ENCODE peak calls at places on chromosomes 11 and 22, in six cellular contexts. L, R, K, T, P and A are unnamed samples.

GRCh38 chr11:93528252-93528651 is 14.9 kb downstream of the SMCO4 start:
- DNase-seq in L (no peak), R (no peak), K (no peak), T (no peak), P (no peak), A (no peak)

GRCh38 chr22:47023871-47024270 is 261.4 kb downstream of the TBC1D22A start:
- DNase-seq in L (no peak), R (no peak), K (no peak), T (no peak), P (no peak), A (no peak)

GRCh38 chr11:89327885-89328284 is 150.2 kb downstream of the TYR start:
- DNase-seq in L (no peak), R (no peak), K (no peak), T (no peak), P (no peak), A (no peak)

GRCh38 chr22:26656896-26657851 is at the start of gene MIAT:
- DNase-seq in L (peak), R (peak), K (peak), T (no peak), P (no peak), A (peak)

GRCh38 chr11:5251746-5252145 is 2.1 kb upstream of the HBG1 start:
- DNase-seq in L (no peak), R (no peak), K (no peak), T (no peak), P (no peak), A (no peak)

GRCh38 chr11:32561835-32562234 is 21.8 kb upstream of the EIF3M start:
- DNase-seq in L (no peak), R (peak), K (no peak), T (no peak), P (no peak), A (no peak)

GRCh38 chr11:57290288-57290687 is 34.5 kb downstream of the TNKS1BP1 start:
- DNase-seq in L (no peak), R (no peak), K (no peak), T (no peak), P (no peak), A (no peak)

GRCh38 chr22:47389201-47389600 is 626.8 kb downstream of the TBC1D22A start:
- DNase-seq in L (no peak), R (no peak), K (no peak), T (no peak), P (no peak), A (no peak)

GRCh38 chr22:47166446-47167016 is 404.1 kb downstream of the TBC1D22A start:
- DNase-seq in L (no peak), R (peak), K (no peak), T (no peak), P (no peak), A (no peak)

GRCh38 chr11:72238040-72238450 is 5.9 kb downstream of the PHOX2A start:
- DNase-seq in L (peak), R (peak), K (peak), T (no peak), P (peak), A (peak)

GRCh38 chr22:17862646-17863181 is 88.4 kb upstream of the BID start:
- DNase-seq in L (no peak), R (no peak), K (no peak), T (no peak), P (no peak), A (no peak)

GRCh38 chr11:60925685-60926267 is 1.5 kb downstream of the TMEM132A start:
- DNase-seq in L (no peak), R (no peak), K (no peak), T (no peak), P (no peak), A (no peak)

GRCh38 chr11:61826930-61827572 is 1.0 kb upstream of the FADS2 start:
- DNase-seq in L (peak), R (peak), K (no peak), T (no peak), P (no peak), A (peak)

GRCh38 chr11:13150487-13150886 is 127.1 kb upstream of the BMAL1 start:
- DNase-seq in L (no peak), R (no peak), K (no peak), T (no peak), P (no peak), A (no peak)

GRCh38 chr11:10743354-10744035 is 7.6 kb upstream of the CTR9 start:
- DNase-seq in L (no peak), R (no peak), K (no peak), T (no peak), P (no peak), A (no peak)

GRCh38 chr11:127070808-127071207 is 70.2 kb upstream of the KIRREL3 start:
- DNase-seq in L (no peak), R (peak), K (no peak), T (no peak), P (no peak), A (no peak)

GRCh38 chr22:46245515-46245914 is 4.6 kb downstream of the CDPF1 start:
- DNase-seq in L (no peak), R (no peak), K (no peak), T (no peak), P (no peak), A (no peak)

GRCh38 chr11:65275906-65276305 is 14.1 kb downstream of the POLA2 start:
- DNase-seq in L (no peak), R (no peak), K (no peak), T (no peak), P (peak), A (no peak)

GRCh38 chr11:78200061-78200460 is 11.3 kb downstream of the USP35 start:
- DNase-seq in L (no peak), R (no peak), K (no peak), T (no peak), P (no peak), A (no peak)

GRCh38 chr22:44595841-44596341 is 97.9 kb upstream of the RTL6 start:
- DNase-seq in L (no peak), R (no peak), K (no peak), T (no peak), P (no peak), A (no peak)

GRCh38 chr11:97290444-97291041 is 900.7 kb downstream of the JRKL start:
- DNase-seq in L (no peak), R (no peak), K (no peak), T (no peak), P (no peak), A (no peak)

GRCh38 chr11:65975771-65976170 is 14.2 kb downstream of the SART1 start:
- DNase-seq in L (no peak), R (no peak), K (no peak), T (no peak), P (no peak), A (no peak)

GRCh38 chr22:21937821-21938070 is 14.9 kb downstream of the PPM1F start:
- DNase-seq in L (no peak), R (no peak), K (no peak), T (no peak), P (no peak), A (no peak)

GRCh38 chr22:49817359-49817758 is 10.3 kb downstream of the BRD1 start:
- DNase-seq in L (no peak), R (no peak), K (no peak), T (no peak), P (no peak), A (no peak)

GRCh38 chr22:20031732-20032406 is 11.0 kb downstream of the TANGO2 start:
- DNase-seq in L (no peak), R (no peak), K (no peak), T (no peak), P (no peak), A (no peak)

GRCh38 chr11:85774256-85775097 is 36.5 kb downstream of the SYTL2 start:
- DNase-seq in L (no peak), R (no peak), K (no peak), T (no peak), P (no peak), A (no peak)

GRCh38 chr22:48618326-48618725 is 1209.3 kb downstream of the BRD1 start:
- DNase-seq in L (no peak), R (no peak), K (no peak), T (no peak), P (no peak), A (no peak)

GRCh38 chr11:1176224-1177019 is 18.7 kb downstream of the MUC5AC start:
- DNase-seq in L (no peak), R (no peak), K (no peak), T (no peak), P (no peak), A (no peak)

GRCh38 chr11:123559418-123559817 is 95.0 kb downstream of the SCN3B start:
- DNase-seq in L (no peak), R (no peak), K (no peak), T (no peak), P (no peak), A (no peak)

GRCh38 chr11:85472953-85473352 is 154.2 kb downstream of the DLG2 start:
- DNase-seq in L (no peak), R (no peak), K (no peak), T (no peak), P (no peak), A (no peak)

DNA sequence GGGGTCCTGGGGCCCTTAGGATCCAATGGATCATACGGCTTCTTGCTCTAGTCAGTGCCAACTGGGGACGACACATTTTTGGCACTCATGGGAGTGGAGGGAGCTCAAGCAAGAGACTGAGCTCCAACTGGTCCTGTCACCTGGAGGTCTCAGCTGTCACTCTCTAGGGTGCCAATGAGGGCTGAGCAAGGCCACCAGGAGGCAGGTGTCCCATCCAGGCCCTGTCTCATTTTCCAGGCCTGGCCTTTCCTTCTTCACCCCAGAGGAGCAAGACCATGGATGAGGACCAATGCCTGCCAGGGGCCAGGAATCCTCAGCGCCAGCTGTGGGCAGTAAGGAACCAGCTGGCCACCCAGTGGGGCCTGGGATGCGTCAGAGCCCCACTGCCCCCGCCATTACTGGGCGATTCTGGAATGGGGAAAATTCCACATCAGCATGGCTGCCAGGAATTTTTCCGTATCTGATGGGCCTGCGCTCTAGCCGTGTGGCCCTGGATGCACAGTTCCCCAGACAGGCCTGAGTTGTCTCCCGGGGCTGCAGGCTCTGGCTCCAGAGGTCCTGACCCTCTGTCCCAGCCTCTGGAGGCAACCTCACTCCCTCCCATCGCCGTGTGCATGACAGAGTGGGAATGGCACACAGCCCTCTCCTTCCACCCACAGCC is 676 bp upstream of the GAL3ST1 start:
- DNase-seq in L (no peak), R (no peak), K (no peak), T (no peak), P (no peak), A (no peak)
- TF ChIP-seq TAF1 in L (no peak), R (no peak), K (no peak), T (no peak), P (no peak), A (no peak)

GRCh38 chr11:68122936-68123539 is 1.9 kb upstream of the CHKA start:
- DNase-seq in L (no peak), R (no peak), K (no peak), T (no peak), P (peak), A (no peak)
- TF ChIP-seq POLR2A in L (no peak), R (no peak), K (no peak), T (no peak), P (no peak), A (no peak)

GRCh38 chr11:76781861-76782500 is 1.2 kb upstream of the TSKU start:
- DNase-seq in L (no peak), R (no peak), K (no peak), T (no peak), P (peak), A (no peak)

GRCh38 chr11:76783294-76783900 is at the start of gene TSKU:
- DNase-seq in L (peak), R (peak), K (no peak), T (no peak), P (no peak), A (no peak)

GRCh38 chr11:76783901-76784813 is 1.0 kb downstream of the TSKU start:
- DNase-seq in L (no peak), R (peak), K (peak), T (no peak), P (peak), A (no peak)

GRCh38 chr11:76781046-76781801 is 1.9 kb upstream of the TSKU start:
- DNase-seq in L (no peak), R (no peak), K (no peak), T (no peak), P (peak), A (no peak)

DNA sequence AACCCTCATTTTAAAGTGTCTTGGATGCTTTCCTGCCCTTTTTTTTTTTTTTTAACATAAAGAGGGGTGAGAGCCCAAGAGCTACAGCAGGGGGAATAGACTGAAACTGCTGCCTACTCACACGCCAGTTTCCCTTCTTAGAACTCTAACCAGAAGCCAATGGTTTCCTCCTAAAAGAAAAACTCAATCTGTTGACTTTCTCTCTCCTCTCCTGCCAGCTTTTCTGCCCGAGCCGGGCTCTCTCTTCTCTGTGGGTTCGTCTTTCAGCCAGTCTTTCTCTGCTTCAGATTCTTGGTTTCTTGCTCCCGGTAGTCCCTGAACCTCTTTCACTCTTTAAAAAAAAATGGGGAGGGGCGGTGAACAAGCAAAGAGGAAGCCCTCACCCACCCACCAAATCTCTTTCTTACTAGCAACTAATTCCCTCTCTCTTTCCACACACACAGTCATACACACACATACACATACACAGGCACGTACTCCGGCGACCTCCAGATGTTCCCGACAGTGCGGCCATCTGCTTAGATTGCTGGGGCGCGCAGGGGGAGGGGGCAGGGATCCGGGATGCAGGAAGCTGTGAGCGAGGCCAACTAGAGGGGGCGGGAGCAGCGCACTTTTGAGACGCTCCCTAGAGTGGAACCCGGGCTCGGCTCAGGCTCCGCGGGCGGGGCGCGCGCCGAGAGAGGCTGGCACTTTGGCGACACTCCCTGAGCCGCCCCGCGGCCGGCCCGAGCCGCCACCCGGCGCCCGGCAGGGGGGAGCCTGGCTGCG is 446 bp upstream of the TSKU start:
- DNase-seq in L (no peak), R (no peak), K (peak), T (no peak), P (peak), A (peak)
- TF ChIP-seq POLR2AphosphoS5 in L (no peak), R (peak), K (peak), T (no peak), P (peak), A (no peak)

DNA sequence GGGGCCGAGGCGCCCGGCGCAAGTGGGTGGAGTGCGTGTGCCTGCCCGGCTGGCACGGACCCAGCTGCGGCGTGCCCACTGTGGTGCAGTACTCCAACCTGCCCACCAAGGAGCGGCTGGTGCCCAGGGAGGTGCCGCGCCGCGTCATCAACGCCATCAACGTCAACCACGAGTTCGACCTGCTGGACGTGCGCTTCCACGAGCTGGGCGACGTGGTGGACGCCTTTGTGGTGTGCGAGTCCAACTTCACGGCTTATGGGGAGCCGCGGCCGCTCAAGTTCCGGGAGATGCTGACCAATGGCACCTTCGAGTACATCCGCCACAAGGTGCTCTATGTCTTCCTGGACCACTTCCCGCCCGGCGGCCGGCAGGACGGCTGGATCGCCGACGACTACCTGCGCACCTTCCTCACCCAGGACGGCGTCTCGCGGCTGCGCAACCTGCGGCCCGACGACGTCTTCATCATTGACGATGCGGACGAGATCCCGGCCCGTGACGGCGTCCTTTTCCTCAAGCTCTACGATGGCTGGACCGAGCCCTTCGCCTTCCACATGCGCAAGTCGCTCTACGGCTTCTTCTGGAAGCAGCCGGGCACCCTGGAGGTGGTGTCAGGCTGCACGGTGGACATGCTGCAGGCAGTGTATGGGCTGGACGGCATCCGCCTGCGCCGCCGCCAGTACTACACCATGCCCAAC is 14.1 kb upstream of the MIEF1 start:
- DNase-seq in L (no peak), R (no peak), K (no peak), T (no peak), P (no peak), A (no peak)
- TF ChIP-seq TAF1 in L (no peak), R (no peak), K (no peak), T (no peak), P (no peak), A (no peak)

GRCh38 chr11:2928605-2929510 is at the start of gene PHLDA2:
- DNase-seq in L (no peak), R (peak), K (peak), T (no peak), P (no peak), A (no peak)
- TF ChIP-seq POLR2A in L (no peak), R (peak), K (peak), T (no peak), P (no peak), A (no peak)

GRCh38 chr22:28247114-28247513 is 328.1 kb upstream of the PITPNB start:
- DNase-seq in L (no peak), R (no peak), K (no peak), T (no peak), P (no peak), A (no peak)

GRCh38 chr22:28243539-28243938 is 324.5 kb upstream of the PITPNB start:
- DNase-seq in L (no peak), R (no peak), K (no peak), T (no peak), P (no peak), A (no peak)

GRCh38 chr22:28246392-28246791 is 327.3 kb upstream of the PITPNB start:
- DNase-seq in L (no peak), R (no peak), K (no peak), T (no peak), P (no peak), A (no peak)

GRCh38 chr22:28245579-28246224 is 326.6 kb upstream of the PITPNB start:
- DNase-seq in L (no peak), R (no peak), K (no peak), T (no peak), P (peak), A (no peak)

DNA sequence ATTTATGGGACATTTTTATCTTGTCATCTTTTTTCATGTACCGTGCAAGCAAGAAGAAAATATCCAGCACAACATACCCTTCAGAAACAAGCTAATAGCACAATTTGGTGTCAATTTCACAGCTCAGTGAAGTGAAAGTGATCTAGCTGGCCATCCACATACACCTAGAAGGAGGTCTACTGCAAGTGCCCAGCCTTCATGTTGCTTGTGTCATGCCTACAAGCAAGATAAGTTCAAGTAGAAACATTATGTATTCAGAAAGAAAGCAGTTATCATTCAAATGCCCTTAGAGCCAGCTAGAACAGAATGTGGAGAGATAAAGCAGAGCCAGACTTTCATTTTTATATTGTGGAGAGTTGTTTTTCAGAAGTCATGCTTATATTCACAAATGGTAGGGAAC is 325.7 kb upstream of the PITPNB start:
- DNase-seq in L (no peak), R (no peak), K (no peak), T (no peak), P (no peak), A (no peak)
- TF ChIP-seq POLR2AphosphoS5 in L (no peak), R (no peak), K (no peak), T (no peak), P (no peak), A (no peak)